ENCODE peak calls at places on chromosomes 5 and 9, in ten cellular contexts. M is GM19239, Q is NCI-H1105, J is Calu3, D is HuH-7, G is NCI-H774, R is midbrain, A is type B pancreatic cell, E is occipital lobe, I is NCI-H1092 treated with DMSO at 0.1 percent for 48 hours. N is an unnamed sample.

GRCh38 chr5:148831590-148832565 is 5.5 kb downstream of the ADRB2 start:
- DNase-seq in D (no peak), G (no peak), A (no peak), J (no peak), E (no peak), M (no peak), Q (no peak), I (no peak), R (peak), N (no peak)

GRCh38 chr9:12069366-12069765 is 623.8 kb upstream of the TYRP1 start:
- DNase-seq in D (no peak), Q (no peak), G (no peak), I (no peak), E (no peak), R (no peak), J (no peak), M (no peak), A (no peak), N (no peak)

GRCh38 chr5:65928341-65928752 is 2.0 kb downstream of the ERBIN start:
- DNase-seq in D (no peak), R (peak), Q (no peak), E (no peak), J (no peak), I (no peak), G (no peak), M (no peak), A (no peak), N (no peak)

GRCh38 chr5:97844797-97845196 is 661.8 kb upstream of the RIOK2 start:
- DNase-seq in R (no peak), G (no peak), I (no peak), E (no peak), Q (no peak), A (no peak), J (no peak), D (peak), M (no peak), N (peak)

GRCh38 chr9:36192196-36192595 is 1.5 kb downstream of the CLTA start:
- DNase-seq in Q (no peak), G (no peak), D (no peak), J (no peak), M (no peak), R (no peak), I (no peak), A (no peak), E (no peak), N (no peak)

GRCh38 chr9:92171281-92171680 is 56.1 kb upstream of the SPTLC1 start:
- DNase-seq in G (no peak), D (no peak), R (no peak), E (no peak), M (no peak), A (no peak), I (no peak), Q (no peak), J (no peak), N (no peak)

GRCh38 chr5:157575096-157575872 is at the start of gene ADAM19:
- DNase-seq in J (peak), A (peak), E (peak), D (peak), G (no peak), Q (peak), M (no peak), I (peak), R (peak), N (peak)

GRCh38 chr5:67732921-67733320 is 482.6 kb upstream of the PIK3R1 start:
- DNase-seq in E (no peak), Q (no peak), A (no peak), M (no peak), R (no peak), J (no peak), G (no peak), I (no peak), D (no peak), N (no peak)

GRCh38 chr5:103561670-103562069 is 919 bp downstream of the NUDT12 start:
- DNase-seq in Q (no peak), J (peak), I (no peak), E (no peak), G (no peak), A (no peak), D (no peak), M (no peak), R (no peak), N (no peak)

GRCh38 chr9:104864675-104865104 is 63.3 kb downstream of the ABCA1 start:
- DNase-seq in G (no peak), D (no peak), E (no peak), A (no peak), Q (no peak), J (no peak), R (no peak), I (no peak), M (no peak), N (no peak)

GRCh38 chr9:107707915-107708441 is 218.4 kb upstream of the KLF4 start:
- DNase-seq in E (no peak), G (no peak), I (no peak), D (no peak), Q (no peak), A (no peak), M (no peak), J (no peak), R (no peak), N (no peak)

GRCh38 chr9:38177680-38178079 is 108.7 kb upstream of the SHB start:
- DNase-seq in G (peak), A (no peak), I (no peak), J (no peak), E (no peak), Q (no peak), R (no peak), D (no peak), M (no peak), N (peak)

GRCh38 chr9:21030389-21031035 is 928 bp downstream of the HACD4 start:
- DNase-seq in G (no peak), M (peak), R (no peak), D (no peak), A (no peak), E (no peak), Q (no peak), J (no peak), I (no peak), N (no peak)

GRCh38 chr5:29161399-29161798 is 2032.1 kb upstream of the CDH6 start:
- DNase-seq in I (no peak), M (no peak), J (no peak), A (no peak), Q (no peak), D (no peak), R (no peak), G (peak), E (no peak), N (no peak)

GRCh38 chr5:173513521-173513991 is 102.9 kb downstream of the BOD1 start:
- DNase-seq in A (no peak), Q (no peak), G (no peak), I (no peak), R (no peak), E (no peak), M (no peak), D (no peak), J (no peak), N (no peak)

GRCh38 chr5:30099634-30100033 is 1093.9 kb upstream of the CDH6 start:
- DNase-seq in D (no peak), G (no peak), Q (no peak), R (no peak), A (no peak), J (no peak), I (peak), E (no peak), M (no peak), N (no peak)

GRCh38 chr9:71001780-71002386 is 119.5 kb downstream of the TRPM3 start:
- DNase-seq in G (no peak), R (no peak), I (no peak), A (no peak), M (peak), Q (peak), E (no peak), J (peak), D (peak), N (peak)

GRCh38 chr5:43041669-43042175 is 1.6 kb upstream of the ANXA2R start:
- DNase-seq in M (no peak), A (no peak), G (peak), J (peak), I (peak), R (peak), D (peak), E (no peak), Q (peak), N (peak)